ENCODE peak calls at places on chromosome 22, in ten cellular contexts. B, H, J, C, M, F, I, S, A and Q are unnamed samples.
A peak's percentile ranks its signal among the peaks of the same experiment; 100 is the strongest.

GRCh38 chr22:46622081-46622521 is 1.9 kb downstream of the GRAMD4 start:
- DNase-seq in M (no peak), I (peak; percentile 94), S (no peak), B (no peak), C (peak; percentile 90), H (no peak), F (no peak), A (no peak), J (no peak), Q (no peak)

GRCh38 chr22:30402036-30402759 is 5.4 kb downstream of the SEC14L2 start:
- DNase-seq in M (no peak), S (no peak), F (no peak), B (no peak), I (no peak), A (no peak), J (no peak), C (no peak), H (no peak), Q (no peak)

GRCh38 chr22:39276461-39277134 is 31.8 kb upstream of the PDGFB start:
- DNase-seq in A (no peak), H (no peak), M (no peak), I (no peak), F (no peak), B (no peak), S (no peak), C (no peak), J (no peak), Q (no peak)

GRCh38 chr22:40265783-40266182 is 80.5 kb upstream of the ADSL start:
- DNase-seq in I (no peak), S (no peak), M (no peak), J (no peak), B (no peak), C (no peak), F (no peak), H (no peak), A (no peak), Q (no peak)

GRCh38 chr22:36056980-36057379 is 28.4 kb upstream of the RBFOX2 start:
- DNase-seq in C (no peak), M (no peak), H (no peak), J (no peak), I (no peak), S (no peak), A (no peak), B (no peak), F (peak; percentile 56), Q (no peak)

GRCh38 chr22:45891021-45891421 is 85.9 kb downstream of the WNT7B start:
- DNase-seq in S (no peak), F (no peak), A (no peak), C (peak; percentile 74), H (no peak), J (no peak), B (no peak), I (peak; percentile 7), M (no peak), Q (no peak)

GRCh38 chr22:20106205-20106848 is 9.6 kb upstream of the RANBP1 start:
- DNase-seq in A (no peak), H (no peak), J (no peak), C (peak; percentile 56), S (no peak), M (no peak), I (peak; percentile 13), B (no peak), F (no peak), Q (no peak)

GRCh38 chr22:31122532-31123291 is at the start of gene INPP5J:
- DNase-seq in J (no peak), H (no peak), B (peak; percentile 57), M (peak; percentile 41), I (peak; percentile 78), S (no peak), F (peak; percentile 50), C (peak; percentile 73), A (peak; percentile 58), Q (no peak)

GRCh38 chr22:29461263-29461662 is 18.8 kb upstream of the NEFH start:
- DNase-seq in S (no peak), H (no peak), F (no peak), C (no peak), B (no peak), I (no peak), M (no peak), A (no peak), J (no peak), Q (no peak)

GRCh38 chr22:49660794-49661781 is 166.6 kb downstream of the BRD1 start:
- DNase-seq in S (no peak), C (peak; percentile 58), M (no peak), F (no peak), J (no peak), B (no peak), H (peak; percentile 48), I (no peak), A (no peak), Q (no peak)

DNA sequence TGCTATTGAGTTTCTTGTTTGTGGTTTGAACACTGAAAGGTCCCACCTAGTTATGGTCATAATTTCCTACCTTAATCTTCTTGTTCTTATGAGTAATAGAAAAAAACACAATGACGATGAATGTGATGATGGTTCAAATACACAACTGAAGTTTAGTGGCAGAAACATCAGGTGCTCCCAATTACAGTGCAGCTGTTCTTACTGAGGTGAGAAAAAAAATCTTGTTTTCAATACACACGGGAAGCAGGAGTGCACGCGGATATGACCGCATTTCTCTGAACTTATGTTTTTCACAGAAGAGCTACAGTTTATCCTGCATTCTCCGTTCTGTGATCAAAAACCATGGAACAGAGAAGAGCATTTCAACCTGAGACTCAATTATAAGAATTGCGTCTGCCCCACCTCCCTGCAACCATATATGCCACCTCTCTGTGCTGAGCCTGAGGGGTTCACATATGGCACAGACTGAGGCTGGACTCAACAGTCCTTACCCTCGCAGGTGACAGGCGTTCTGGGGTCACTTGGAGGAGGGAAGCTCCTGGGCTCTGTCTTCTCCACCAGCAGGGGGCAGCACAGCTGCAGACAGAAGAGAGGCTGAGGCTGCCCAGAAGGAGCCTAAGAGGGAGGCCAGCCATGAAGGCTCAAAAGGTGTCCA is 99.7 kb upstream of the IGLL5 start:
- DNase-seq in J (no peak), C (peak; percentile 79), H (no peak), I (peak; percentile 43), F (peak; percentile 28), S (peak; percentile 35), M (peak; percentile 63), B (no peak), A (peak; percentile 24), Q (peak; percentile 59)
- TF ChIP-seq CTCF in J (peak; percentile 87), C (peak; percentile 64), H (peak; percentile 35), I (peak; percentile 68), F (peak; percentile 53), S (peak; percentile 78), M (peak; percentile 78), B (peak; percentile 46), A (peak; percentile 21), Q (peak; percentile 67)

DNA sequence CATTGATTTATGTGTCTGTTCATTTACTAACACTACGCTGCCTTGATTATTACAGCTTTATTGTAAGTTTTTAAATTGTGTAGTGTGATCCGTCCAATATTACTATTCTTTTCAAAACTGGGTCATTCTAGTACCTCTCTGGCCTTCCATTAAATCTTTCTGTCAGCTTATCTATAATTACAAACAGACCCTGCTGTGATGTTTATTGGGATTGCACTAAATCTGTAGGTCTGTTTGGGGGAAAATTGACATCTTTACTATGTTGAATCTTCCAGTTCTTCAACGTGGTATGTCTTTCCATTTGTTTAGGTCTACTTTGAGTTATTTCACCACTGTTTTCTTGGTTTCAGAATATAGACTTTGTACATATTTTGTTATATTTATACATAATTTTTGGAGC is 15.6 kb downstream of the CABIN1 start:
- DNase-seq in I (no peak), H (no peak), M (no peak), B (no peak), J (no peak), C (no peak), A (no peak), S (no peak), F (no peak), Q (no peak)
- TF ChIP-seq CTCF in I (no peak), H (no peak), M (no peak), B (no peak), J (no peak), C (no peak), A (no peak), S (no peak), F (no peak), Q (no peak)

GRCh38 chr22:25903294-25903693 is 161.3 kb downstream of the MYO18B start:
- DNase-seq in A (no peak), M (peak; percentile 15), S (no peak), C (no peak), B (no peak), J (no peak), H (no peak), F (no peak), I (no peak), Q (no peak)
- TF ChIP-seq CTCF in A (no peak), M (peak; percentile 46), S (no peak), C (no peak), B (no peak), J (no peak), H (no peak), F (no peak), I (peak; percentile 10), Q (no peak)

DNA sequence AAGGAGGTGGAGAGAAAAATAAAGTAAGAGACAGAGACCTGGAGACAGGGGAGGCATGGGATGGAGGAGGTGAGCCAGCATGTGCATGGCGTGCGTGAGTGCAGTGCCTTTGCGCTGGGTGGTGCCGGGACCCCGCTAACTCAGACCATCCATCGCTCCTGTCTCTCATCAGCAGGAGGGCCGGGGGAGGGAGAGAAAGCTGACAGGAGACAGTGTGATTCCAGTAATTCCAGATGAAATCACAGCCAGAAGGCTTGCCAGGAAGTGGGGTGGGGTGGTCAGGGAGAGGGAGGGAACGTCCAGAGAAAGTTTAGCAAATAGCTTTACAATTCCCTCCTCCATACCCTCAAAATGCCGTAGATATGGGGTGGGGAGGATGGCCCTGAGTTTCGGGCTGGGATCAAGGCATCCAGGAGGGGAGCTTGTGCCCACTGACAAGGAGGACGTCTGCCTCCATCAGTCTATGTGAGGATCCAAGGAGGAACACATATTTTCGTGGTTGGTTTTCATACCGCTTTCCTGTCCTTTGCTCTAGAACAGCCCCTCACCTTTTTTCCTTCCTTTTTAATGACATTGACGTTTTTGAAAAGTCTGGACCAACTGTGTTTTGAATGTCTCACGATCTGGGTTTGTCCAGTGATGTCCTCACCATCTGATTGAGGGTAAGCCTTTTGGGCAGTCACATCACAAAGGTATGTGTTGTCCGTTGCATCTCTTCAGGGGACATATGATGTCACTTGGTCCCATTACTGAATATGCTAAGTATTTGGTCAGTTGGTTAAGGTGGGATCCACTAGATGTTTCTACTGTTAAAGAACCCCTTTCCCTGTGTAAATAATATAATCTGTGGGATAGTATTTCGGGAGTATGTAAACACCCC is 567.3 kb downstream of the MIAT start:
- DNase-seq in S (no peak), A (peak; percentile 77), J (no peak), H (no peak), B (no peak), F (peak; percentile 36), C (no peak), M (no peak), I (peak; percentile 55), Q (no peak)
- TF ChIP-seq CTCF in S (no peak), A (no peak), J (no peak), H (no peak), B (no peak), F (no peak), C (no peak), M (no peak), I (no peak), Q (no peak)

DNA sequence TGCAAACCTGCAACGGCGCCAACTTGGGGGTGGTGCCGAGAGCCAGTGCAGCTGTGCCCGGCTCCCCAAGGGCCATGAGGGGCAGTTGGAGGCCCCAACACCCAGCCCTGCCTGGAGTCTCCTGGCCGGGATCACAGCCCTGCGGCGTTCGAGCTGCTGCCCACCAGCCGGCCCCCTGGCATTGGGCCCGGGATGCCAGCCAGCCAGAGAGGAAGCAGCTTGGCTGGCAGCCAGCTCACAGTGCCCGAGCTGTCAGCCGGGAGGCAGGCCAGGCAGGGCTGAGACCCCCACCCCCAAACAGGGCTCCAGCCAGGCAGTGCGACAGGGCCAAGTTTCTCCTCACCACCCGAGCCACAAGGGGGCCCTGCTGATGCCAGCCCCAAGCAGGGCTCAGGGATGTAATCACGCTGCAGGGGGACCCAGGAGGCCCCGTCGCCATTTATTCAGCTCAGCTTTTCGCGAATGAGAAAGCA is 26.0 kb upstream of the TCF20 start:
- DNase-seq in M (no peak), H (no peak), S (no peak), C (no peak), B (no peak), I (peak; percentile 79), J (no peak), F (no peak), A (no peak), Q (no peak)
- TF ChIP-seq CTCF in M (no peak), H (no peak), S (peak; percentile 24), C (no peak), B (no peak), I (peak; percentile 16), J (peak; percentile 5), F (no peak), A (no peak), Q (no peak)